ENCODE peak calls at places on chromosomes 11 and 22, in ten cellular contexts. One of them, this sample, is unnamed.

GRCh38 chr22:38240734-38241252 is 32.0 kb downstream of the TMEM184B start:
- DNase-seq in RWPE1: peak; percentile 70
- DNase-seq in GM12865: no peak
- DNase-seq in GM23248: peak; percentile 93
- DNase-seq in right cardiac atrium: no peak
- DNase-seq in stimulated activated effector memory CD8-positive, alpha-beta T cell treated with anti-CD3 and anti-CD28 coated beads, Interleukin-12 subunit alpha, Interleukin-12 subunit beta, amount 100 ng/mL, for 72 hours: no peak
- DNase-seq in naive thymus-derived CD8-positive, alpha-beta T cell: no peak
- DNase-seq in cardiac muscle cell: peak; percentile 83
- DNase-seq in iris pigment epithelial cell: peak; percentile 91
- DNase-seq in tibial artery: no peak
- DNase-seq in this sample: peak; percentile 90

GRCh38 chr22:39646614-39647210 is 76.2 kb downstream of the CACNA1I start:
- DNase-seq in RWPE1: no peak
- DNase-seq in GM12865: no peak
- DNase-seq in GM23248: no peak
- DNase-seq in naive thymus-derived CD8-positive, alpha-beta T cell: no peak
- DNase-seq in right cardiac atrium: peak; percentile 48
- DNase-seq in tibial artery: no peak
- DNase-seq in iris pigment epithelial cell: no peak
- DNase-seq in stimulated activated effector memory CD8-positive, alpha-beta T cell treated with anti-CD3 and anti-CD28 coated beads, Interleukin-12 subunit alpha, Interleukin-12 subunit beta, amount 100 ng/mL, for 72 hours: no peak
- DNase-seq in cardiac muscle cell: no peak
- DNase-seq in this sample: no peak

GRCh38 chr11:8384199-8384821 is 120.6 kb upstream of the LMO1 start:
- DNase-seq in GM23248: peak; percentile 57
- DNase-seq in iris pigment epithelial cell: peak; percentile 10
- DNase-seq in stimulated activated effector memory CD8-positive, alpha-beta T cell treated with anti-CD3 and anti-CD28 coated beads, Interleukin-12 subunit alpha, Interleukin-12 subunit beta, amount 100 ng/mL, for 72 hours: no peak
- DNase-seq in naive thymus-derived CD8-positive, alpha-beta T cell: no peak
- DNase-seq in GM12865: peak; percentile 13
- DNase-seq in right cardiac atrium: no peak
- DNase-seq in tibial artery: no peak
- DNase-seq in cardiac muscle cell: peak; percentile 65
- DNase-seq in RWPE1: no peak
- DNase-seq in this sample: peak; percentile 85

GRCh38 chr11:73510106-73510505 is 87.8 kb downstream of the FAM168A start:
- DNase-seq in cardiac muscle cell: no peak
- DNase-seq in tibial artery: no peak
- DNase-seq in RWPE1: no peak
- DNase-seq in right cardiac atrium: no peak
- DNase-seq in stimulated activated effector memory CD8-positive, alpha-beta T cell treated with anti-CD3 and anti-CD28 coated beads, Interleukin-12 subunit alpha, Interleukin-12 subunit beta, amount 100 ng/mL, for 72 hours: no peak
- DNase-seq in GM23248: no peak
- DNase-seq in naive thymus-derived CD8-positive, alpha-beta T cell: no peak
- DNase-seq in GM12865: no peak
- DNase-seq in iris pigment epithelial cell: no peak
- DNase-seq in this sample: no peak

GRCh38 chr11:8311366-8311765 is 47.7 kb upstream of the LMO1 start:
- DNase-seq in cardiac muscle cell: no peak
- DNase-seq in RWPE1: no peak
- DNase-seq in naive thymus-derived CD8-positive, alpha-beta T cell: no peak
- DNase-seq in iris pigment epithelial cell: no peak
- DNase-seq in right cardiac atrium: no peak
- DNase-seq in GM23248: no peak
- DNase-seq in GM12865: no peak
- DNase-seq in tibial artery: peak; percentile 53
- DNase-seq in stimulated activated effector memory CD8-positive, alpha-beta T cell treated with anti-CD3 and anti-CD28 coated beads, Interleukin-12 subunit alpha, Interleukin-12 subunit beta, amount 100 ng/mL, for 72 hours: no peak
- DNase-seq in this sample: no peak

GRCh38 chr11:119338946-119339580 is 1.6 kb downstream of the C1QTNF5 start:
- DNase-seq in stimulated activated effector memory CD8-positive, alpha-beta T cell treated with anti-CD3 and anti-CD28 coated beads, Interleukin-12 subunit alpha, Interleukin-12 subunit beta, amount 100 ng/mL, for 72 hours: no peak
- DNase-seq in cardiac muscle cell: no peak
- DNase-seq in GM12865: no peak
- DNase-seq in GM23248: no peak
- DNase-seq in tibial artery: peak; percentile 76
- DNase-seq in right cardiac atrium: peak; percentile 71
- DNase-seq in iris pigment epithelial cell: no peak
- DNase-seq in naive thymus-derived CD8-positive, alpha-beta T cell: no peak
- DNase-seq in RWPE1: no peak
- DNase-seq in this sample: no peak

GRCh38 chr11:131773626-131774025 is 403.2 kb downstream of the NTM start:
- DNase-seq in iris pigment epithelial cell: peak; percentile 34
- DNase-seq in right cardiac atrium: no peak
- DNase-seq in GM23248: peak; percentile 30
- DNase-seq in GM12865: no peak
- DNase-seq in cardiac muscle cell: peak; percentile 21
- DNase-seq in naive thymus-derived CD8-positive, alpha-beta T cell: no peak
- DNase-seq in tibial artery: no peak
- DNase-seq in stimulated activated effector memory CD8-positive, alpha-beta T cell treated with anti-CD3 and anti-CD28 coated beads, Interleukin-12 subunit alpha, Interleukin-12 subunit beta, amount 100 ng/mL, for 72 hours: no peak
- DNase-seq in RWPE1: no peak
- DNase-seq in this sample: peak; percentile 36

GRCh38 chr11:7457211-7457610 is 28.1 kb upstream of the OLFML1 start:
- DNase-seq in iris pigment epithelial cell: peak; percentile 12
- DNase-seq in naive thymus-derived CD8-positive, alpha-beta T cell: no peak
- DNase-seq in GM23248: peak; percentile 82
- DNase-seq in RWPE1: peak; percentile 32
- DNase-seq in cardiac muscle cell: no peak
- DNase-seq in right cardiac atrium: no peak
- DNase-seq in GM12865: no peak
- DNase-seq in tibial artery: no peak
- DNase-seq in stimulated activated effector memory CD8-positive, alpha-beta T cell treated with anti-CD3 and anti-CD28 coated beads, Interleukin-12 subunit alpha, Interleukin-12 subunit beta, amount 100 ng/mL, for 72 hours: no peak
- DNase-seq in this sample: peak; percentile 92

GRCh38 chr11:5931061-5931460 is 11.0 kb upstream of the OR56A3 start:
- DNase-seq in right cardiac atrium: no peak
- DNase-seq in cardiac muscle cell: no peak
- DNase-seq in GM23248: no peak
- DNase-seq in naive thymus-derived CD8-positive, alpha-beta T cell: no peak
- DNase-seq in RWPE1: no peak
- DNase-seq in iris pigment epithelial cell: no peak
- DNase-seq in tibial artery: no peak
- DNase-seq in stimulated activated effector memory CD8-positive, alpha-beta T cell treated with anti-CD3 and anti-CD28 coated beads, Interleukin-12 subunit alpha, Interleukin-12 subunit beta, amount 100 ng/mL, for 72 hours: no peak
- DNase-seq in GM12865: no peak
- DNase-seq in this sample: no peak

GRCh38 chr11:96361778-96362177 is 18.8 kb upstream of the MAML2 start:
- DNase-seq in GM12865: no peak
- DNase-seq in iris pigment epithelial cell: peak; percentile 63
- DNase-seq in stimulated activated effector memory CD8-positive, alpha-beta T cell treated with anti-CD3 and anti-CD28 coated beads, Interleukin-12 subunit alpha, Interleukin-12 subunit beta, amount 100 ng/mL, for 72 hours: no peak
- DNase-seq in cardiac muscle cell: no peak
- DNase-seq in tibial artery: no peak
- DNase-seq in GM23248: peak; percentile 49
- DNase-seq in right cardiac atrium: no peak
- DNase-seq in naive thymus-derived CD8-positive, alpha-beta T cell: no peak
- DNase-seq in RWPE1: no peak
- DNase-seq in this sample: no peak

GRCh38 chr22:42948205-42948804 is 66.6 kb downstream of the PACSIN2 start:
- DNase-seq in cardiac muscle cell: no peak
- DNase-seq in GM12865: no peak
- DNase-seq in naive thymus-derived CD8-positive, alpha-beta T cell: no peak
- DNase-seq in GM23248: no peak
- DNase-seq in iris pigment epithelial cell: no peak
- DNase-seq in stimulated activated effector memory CD8-positive, alpha-beta T cell treated with anti-CD3 and anti-CD28 coated beads, Interleukin-12 subunit alpha, Interleukin-12 subunit beta, amount 100 ng/mL, for 72 hours: no peak
- DNase-seq in RWPE1: no peak
- DNase-seq in tibial artery: no peak
- DNase-seq in right cardiac atrium: no peak
- DNase-seq in this sample: no peak

GRCh38 chr11:102810943-102811528 is 13.1 kb upstream of the MMP1 start:
- DNase-seq in right cardiac atrium: no peak
- DNase-seq in naive thymus-derived CD8-positive, alpha-beta T cell: no peak
- DNase-seq in iris pigment epithelial cell: peak; percentile 36
- DNase-seq in cardiac muscle cell: peak; percentile 24
- DNase-seq in GM23248: peak; percentile 55
- DNase-seq in RWPE1: no peak
- DNase-seq in GM12865: no peak
- DNase-seq in stimulated activated effector memory CD8-positive, alpha-beta T cell treated with anti-CD3 and anti-CD28 coated beads, Interleukin-12 subunit alpha, Interleukin-12 subunit beta, amount 100 ng/mL, for 72 hours: no peak
- DNase-seq in tibial artery: no peak
- DNase-seq in this sample: peak; percentile 57

GRCh38 chr11:62353841-62354240 is 16.6 kb downstream of the ASRGL1 start:
- DNase-seq in stimulated activated effector memory CD8-positive, alpha-beta T cell treated with anti-CD3 and anti-CD28 coated beads, Interleukin-12 subunit alpha, Interleukin-12 subunit beta, amount 100 ng/mL, for 72 hours: no peak
- DNase-seq in GM12865: no peak
- DNase-seq in GM23248: no peak
- DNase-seq in iris pigment epithelial cell: no peak
- DNase-seq in cardiac muscle cell: no peak
- DNase-seq in RWPE1: no peak
- DNase-seq in right cardiac atrium: no peak
- DNase-seq in tibial artery: no peak
- DNase-seq in naive thymus-derived CD8-positive, alpha-beta T cell: no peak
- DNase-seq in this sample: no peak

GRCh38 chr22:37546436-37547248 is 13.6 kb upstream of the CDC42EP1 start:
- DNase-seq in tibial artery: peak; percentile 93
- DNase-seq in right cardiac atrium: peak; percentile 90
- DNase-seq in GM23248: peak; percentile 87
- DNase-seq in cardiac muscle cell: peak; percentile 97
- DNase-seq in RWPE1: no peak
- DNase-seq in GM12865: no peak
- DNase-seq in stimulated activated effector memory CD8-positive, alpha-beta T cell treated with anti-CD3 and anti-CD28 coated beads, Interleukin-12 subunit alpha, Interleukin-12 subunit beta, amount 100 ng/mL, for 72 hours: no peak
- DNase-seq in iris pigment epithelial cell: peak; percentile 67
- DNase-seq in naive thymus-derived CD8-positive, alpha-beta T cell: no peak
- DNase-seq in this sample: peak; percentile 88

GRCh38 chr11:112267188-112267591 is 6.5 kb upstream of the PLET1 start:
- DNase-seq in GM12865: no peak
- DNase-seq in RWPE1: no peak
- DNase-seq in naive thymus-derived CD8-positive, alpha-beta T cell: no peak
- DNase-seq in tibial artery: no peak
- DNase-seq in iris pigment epithelial cell: no peak
- DNase-seq in right cardiac atrium: no peak
- DNase-seq in GM23248: no peak
- DNase-seq in stimulated activated effector memory CD8-positive, alpha-beta T cell treated with anti-CD3 and anti-CD28 coated beads, Interleukin-12 subunit alpha, Interleukin-12 subunit beta, amount 100 ng/mL, for 72 hours: no peak
- DNase-seq in cardiac muscle cell: peak; percentile 54
- DNase-seq in this sample: no peak

GRCh38 chr11:28384418-28384817 is 276.2 kb downstream of the METTL15 start:
- DNase-seq in iris pigment epithelial cell: peak; percentile 99
- DNase-seq in GM12865: no peak
- DNase-seq in cardiac muscle cell: peak; percentile 78
- DNase-seq in stimulated activated effector memory CD8-positive, alpha-beta T cell treated with anti-CD3 and anti-CD28 coated beads, Interleukin-12 subunit alpha, Interleukin-12 subunit beta, amount 100 ng/mL, for 72 hours: no peak
- DNase-seq in tibial artery: no peak
- DNase-seq in right cardiac atrium: no peak
- DNase-seq in GM23248: peak; percentile 94
- DNase-seq in RWPE1: no peak
- DNase-seq in naive thymus-derived CD8-positive, alpha-beta T cell: no peak
- DNase-seq in this sample: peak; percentile 99

GRCh38 chr11:69499216-69499945 is 17.9 kb downstream of the LINC01488 start:
- DNase-seq in GM12865: peak; percentile 4
- DNase-seq in stimulated activated effector memory CD8-positive, alpha-beta T cell treated with anti-CD3 and anti-CD28 coated beads, Interleukin-12 subunit alpha, Interleukin-12 subunit beta, amount 100 ng/mL, for 72 hours: no peak
- DNase-seq in cardiac muscle cell: peak; percentile 5
- DNase-seq in iris pigment epithelial cell: no peak
- DNase-seq in right cardiac atrium: peak; percentile 44
- DNase-seq in RWPE1: no peak
- DNase-seq in naive thymus-derived CD8-positive, alpha-beta T cell: no peak
- DNase-seq in tibial artery: no peak
- DNase-seq in GM23248: peak; percentile 23
- DNase-seq in this sample: no peak

GRCh38 chr22:20520093-20520511 is 12.7 kb downstream of the MED15 start:
- DNase-seq in GM12865: no peak
- DNase-seq in naive thymus-derived CD8-positive, alpha-beta T cell: no peak
- DNase-seq in tibial artery: no peak
- DNase-seq in cardiac muscle cell: no peak
- DNase-seq in RWPE1: no peak
- DNase-seq in stimulated activated effector memory CD8-positive, alpha-beta T cell treated with anti-CD3 and anti-CD28 coated beads, Interleukin-12 subunit alpha, Interleukin-12 subunit beta, amount 100 ng/mL, for 72 hours: no peak
- DNase-seq in GM23248: peak; percentile 82
- DNase-seq in iris pigment epithelial cell: peak; percentile 79
- DNase-seq in right cardiac atrium: no peak
- DNase-seq in this sample: peak; percentile 40

GRCh38 chr11:23311986-23312940 is 452.0 kb upstream of the CCDC179 start:
- DNase-seq in stimulated activated effector memory CD8-positive, alpha-beta T cell treated with anti-CD3 and anti-CD28 coated beads, Interleukin-12 subunit alpha, Interleukin-12 subunit beta, amount 100 ng/mL, for 72 hours: no peak
- DNase-seq in GM23248: peak; percentile 38
- DNase-seq in tibial artery: no peak
- DNase-seq in naive thymus-derived CD8-positive, alpha-beta T cell: no peak
- DNase-seq in cardiac muscle cell: peak; percentile 13
- DNase-seq in iris pigment epithelial cell: peak; percentile 69
- DNase-seq in RWPE1: no peak
- DNase-seq in GM12865: no peak
- DNase-seq in right cardiac atrium: no peak
- DNase-seq in this sample: peak; percentile 90

GRCh38 chr22:49367016-49367697 is 460.5 kb downstream of the BRD1 start:
- DNase-seq in tibial artery: peak; percentile 48
- DNase-seq in stimulated activated effector memory CD8-positive, alpha-beta T cell treated with anti-CD3 and anti-CD28 coated beads, Interleukin-12 subunit alpha, Interleukin-12 subunit beta, amount 100 ng/mL, for 72 hours: peak; percentile 30
- DNase-seq in right cardiac atrium: no peak
- DNase-seq in GM12865: no peak
- DNase-seq in iris pigment epithelial cell: peak; percentile 26
- DNase-seq in GM23248: no peak
- DNase-seq in RWPE1: no peak
- DNase-seq in cardiac muscle cell: no peak
- DNase-seq in naive thymus-derived CD8-positive, alpha-beta T cell: no peak
- DNase-seq in this sample: peak; percentile 23

GRCh38 chr22:43014062-43014875 is 680 bp downstream of the PACSIN2 start:
- DNase-seq in right cardiac atrium: peak; percentile 79
- DNase-seq in iris pigment epithelial cell: no peak
- DNase-seq in RWPE1: peak; percentile 20
- DNase-seq in GM23248: peak; percentile 79
- DNase-seq in stimulated activated effector memory CD8-positive, alpha-beta T cell treated with anti-CD3 and anti-CD28 coated beads, Interleukin-12 subunit alpha, Interleukin-12 subunit beta, amount 100 ng/mL, for 72 hours: peak; percentile 69
- DNase-seq in tibial artery: peak; percentile 74
- DNase-seq in GM12865: peak; percentile 58
- DNase-seq in cardiac muscle cell: peak; percentile 30
- DNase-seq in naive thymus-derived CD8-positive, alpha-beta T cell: peak; percentile 47
- DNase-seq in this sample: peak; percentile 62

GRCh38 chr11:112724194-112724790 is 236.9 kb upstream of the NCAM1 start:
- DNase-seq in GM12865: no peak
- DNase-seq in tibial artery: no peak
- DNase-seq in RWPE1: no peak
- DNase-seq in GM23248: no peak
- DNase-seq in right cardiac atrium: no peak
- DNase-seq in iris pigment epithelial cell: no peak
- DNase-seq in cardiac muscle cell: no peak
- DNase-seq in stimulated activated effector memory CD8-positive, alpha-beta T cell treated with anti-CD3 and anti-CD28 coated beads, Interleukin-12 subunit alpha, Interleukin-12 subunit beta, amount 100 ng/mL, for 72 hours: peak; percentile 28
- DNase-seq in naive thymus-derived CD8-positive, alpha-beta T cell: no peak
- DNase-seq in this sample: no peak

GRCh38 chr11:26947379-26947844 is 46.5 kb upstream of the FIBIN start:
- DNase-seq in iris pigment epithelial cell: peak; percentile 100
- DNase-seq in naive thymus-derived CD8-positive, alpha-beta T cell: no peak
- DNase-seq in cardiac muscle cell: peak; percentile 99
- DNase-seq in GM12865: no peak
- DNase-seq in tibial artery: peak; percentile 77
- DNase-seq in RWPE1: peak; percentile 35
- DNase-seq in stimulated activated effector memory CD8-positive, alpha-beta T cell treated with anti-CD3 and anti-CD28 coated beads, Interleukin-12 subunit alpha, Interleukin-12 subunit beta, amount 100 ng/mL, for 72 hours: no peak
- DNase-seq in right cardiac atrium: no peak
- DNase-seq in GM23248: peak; percentile 98
- DNase-seq in this sample: peak; percentile 36

GRCh38 chr11:103532133-103532788 is 423.0 kb downstream of the DYNC2H1 start:
- DNase-seq in cardiac muscle cell: peak; percentile 78
- DNase-seq in tibial artery: no peak
- DNase-seq in right cardiac atrium: no peak
- DNase-seq in GM23248: peak; percentile 84
- DNase-seq in iris pigment epithelial cell: peak; percentile 82
- DNase-seq in naive thymus-derived CD8-positive, alpha-beta T cell: no peak
- DNase-seq in stimulated activated effector memory CD8-positive, alpha-beta T cell treated with anti-CD3 and anti-CD28 coated beads, Interleukin-12 subunit alpha, Interleukin-12 subunit beta, amount 100 ng/mL, for 72 hours: no peak
- DNase-seq in GM12865: no peak
- DNase-seq in RWPE1: peak; percentile 65
- DNase-seq in this sample: peak; percentile 91

GRCh38 chr11:278001-278951 is at the start of gene NLRP6:
- DNase-seq in naive thymus-derived CD8-positive, alpha-beta T cell: peak; percentile 48
- DNase-seq in iris pigment epithelial cell: no peak
- DNase-seq in right cardiac atrium: peak; percentile 33
- DNase-seq in cardiac muscle cell: no peak
- DNase-seq in RWPE1: no peak
- DNase-seq in GM12865: no peak
- DNase-seq in GM23248: no peak
- DNase-seq in stimulated activated effector memory CD8-positive, alpha-beta T cell treated with anti-CD3 and anti-CD28 coated beads, Interleukin-12 subunit alpha, Interleukin-12 subunit beta, amount 100 ng/mL, for 72 hours: no peak
- DNase-seq in tibial artery: peak; percentile 51
- DNase-seq in this sample: no peak

GRCh38 chr22:48742556-48743343 is 1084.9 kb downstream of the BRD1 start:
- DNase-seq in tibial artery: peak; percentile 52
- DNase-seq in RWPE1: no peak
- DNase-seq in stimulated activated effector memory CD8-positive, alpha-beta T cell treated with anti-CD3 and anti-CD28 coated beads, Interleukin-12 subunit alpha, Interleukin-12 subunit beta, amount 100 ng/mL, for 72 hours: no peak
- DNase-seq in GM23248: no peak
- DNase-seq in iris pigment epithelial cell: no peak
- DNase-seq in right cardiac atrium: no peak
- DNase-seq in GM12865: no peak
- DNase-seq in cardiac muscle cell: no peak
- DNase-seq in naive thymus-derived CD8-positive, alpha-beta T cell: no peak
- DNase-seq in this sample: no peak

GRCh38 chr11:19814421-19814820 is 101.8 kb downstream of the NAV2 start:
- DNase-seq in stimulated activated effector memory CD8-positive, alpha-beta T cell treated with anti-CD3 and anti-CD28 coated beads, Interleukin-12 subunit alpha, Interleukin-12 subunit beta, amount 100 ng/mL, for 72 hours: no peak
- DNase-seq in tibial artery: no peak
- DNase-seq in iris pigment epithelial cell: no peak
- DNase-seq in right cardiac atrium: no peak
- DNase-seq in GM23248: no peak
- DNase-seq in cardiac muscle cell: no peak
- DNase-seq in GM12865: no peak
- DNase-seq in RWPE1: no peak
- DNase-seq in naive thymus-derived CD8-positive, alpha-beta T cell: no peak
- DNase-seq in this sample: no peak

GRCh38 chr11:24453129-24453723 is 43.6 kb upstream of the LUZP2 start:
- DNase-seq in stimulated activated effector memory CD8-positive, alpha-beta T cell treated with anti-CD3 and anti-CD28 coated beads, Interleukin-12 subunit alpha, Interleukin-12 subunit beta, amount 100 ng/mL, for 72 hours: no peak
- DNase-seq in tibial artery: no peak
- DNase-seq in RWPE1: peak; percentile 1
- DNase-seq in naive thymus-derived CD8-positive, alpha-beta T cell: no peak
- DNase-seq in right cardiac atrium: no peak
- DNase-seq in GM23248: no peak
- DNase-seq in GM12865: no peak
- DNase-seq in iris pigment epithelial cell: peak; percentile 0
- DNase-seq in cardiac muscle cell: no peak
- DNase-seq in this sample: peak; percentile 40

This sample was measured in M059J.